ENCODE peak calls at places on chromosomes 2 and 18, in six cellular contexts. Z is heart left ventricle; H is activated effector memory CD4-positive, alpha-beta T cell treated with anti-CD3 and anti-CD28 coated beads, Interleukin-2, amount 50 U/mL, for 16 hours; Y is activated T-cell treated with anti-CD3 and anti-CD28 coated beads for 1 hour; G is GM20000; E is foreskin keratinocyte. I is an unnamed sample.

GRCh38 chr18:2794159-2794558 is 52.6 kb upstream of the EMILIN2 start:
- DNase-seq in Z (no peak), H (no peak), Y (no peak), G (no peak), E (no peak), I (no peak)

GRCh38 chr18:48059363-48060109 is 129.1 kb upstream of the SMAD2 start:
- DNase-seq in Z (no peak), H (peak), Y (no peak), G (no peak), E (no peak), I (no peak)

GRCh38 chr18:79756143-79756500 is 41.6 kb upstream of the KCNG2 start:
- DNase-seq in Z (no peak), H (peak), Y (no peak), G (no peak), E (no peak), I (no peak)

GRCh38 chr2:171248205-171248662 is 87.5 kb upstream of the TLK1 start:
- DNase-seq in Z (no peak), H (peak), Y (no peak), G (peak), E (no peak), I (no peak)

GRCh38 chr2:185074156-185074555 is 475.8 kb downstream of the ZNF804A start:
- DNase-seq in Z (no peak), H (no peak), Y (no peak), G (no peak), E (no peak), I (no peak)

GRCh38 chr18:65821890-65822289 is 71.1 kb downstream of the CDH7 start:
- DNase-seq in Z (no peak), H (no peak), Y (no peak), G (no peak), E (no peak), I (no peak)

GRCh38 chr2:132542953-132543569 is 126.5 kb downstream of the GPR39 start:
- DNase-seq in Z (no peak), H (no peak), Y (no peak), G (no peak), E (peak), I (no peak)

GRCh38 chr2:221350621-221351020 is 221.5 kb downstream of the EPHA4 start:
- DNase-seq in Z (no peak), H (no peak), Y (no peak), G (no peak), E (no peak), I (no peak)

GRCh38 chr2:205698556-205699282 is 16.4 kb downstream of the NRP2 start:
- DNase-seq in Z (no peak), H (no peak), Y (no peak), G (no peak), E (no peak), I (no peak)

GRCh38 chr2:98832172-98832571 is 101.2 kb upstream of the MGAT4A start:
- DNase-seq in Z (no peak), H (no peak), Y (no peak), G (no peak), E (no peak), I (no peak)

GRCh38 chr2:9135804-9136558 is 70.6 kb upstream of the ASAP2 start:
- DNase-seq in Z (no peak), H (no peak), Y (no peak), G (no peak), E (no peak), I (no peak)

GRCh38 chr2:64610456-64610855 is 43.3 kb downstream of the SERTAD2 start:
- DNase-seq in Z (no peak), H (no peak), Y (no peak), G (no peak), E (no peak), I (no peak)

GRCh38 chr2:101625387-101625786 is 72.1 kb upstream of the MAP4K4 start:
- DNase-seq in Z (no peak), H (no peak), Y (no peak), G (peak), E (no peak), I (no peak)

GRCh38 chr2:237682901-237683670 is 55.7 kb downstream of the LRRFIP1 start:
- DNase-seq in Z (no peak), H (no peak), Y (no peak), G (no peak), E (no peak), I (peak)

GRCh38 chr2:96212336-96212735 is 3.7 kb upstream of the STARD7 start:
- DNase-seq in Z (no peak), H (no peak), Y (no peak), G (no peak), E (no peak), I (no peak)

GRCh38 chr2:170354855-170355649 is 177.1 kb downstream of the MYO3B start:
- DNase-seq in Z (no peak), H (no peak), Y (no peak), G (no peak), E (no peak), I (no peak)

GRCh38 chr2:36356199-36356989 is 816 bp downstream of the CRIM1 start:
- DNase-seq in Z (peak), H (peak), Y (peak), G (peak), E (no peak), I (peak)

GRCh38 chr2:234496835-234497591 is at the start of gene ARL4C:
- DNase-seq in Z (peak), H (peak), Y (peak), G (peak), E (peak), I (peak)

GRCh38 chr2:67833632-67834031 is 229.2 kb downstream of the C1D start:
- DNase-seq in Z (no peak), H (no peak), Y (no peak), G (no peak), E (no peak), I (no peak)

I was measured in trophoblast cell.